ENCODE peak calls at places on chromosomes 13 and 19, in four cellular contexts. U is left lung, V is cardiac fibroblast, B is right lobe of liver. G is an unnamed sample.

GRCh38 chr19:29084266-29084665 is 128.7 kb downstream of the UQCRFS1 start:
- DNase-seq in V (peak; percentile 10), U (no peak), B (no peak), G (no peak)

GRCh38 chr13:63699948-63700347 is 2284.3 kb upstream of the PCDH20 start:
- DNase-seq in B (no peak), U (no peak), V (no peak), G (no peak)

GRCh38 chr19:55526216-55527196 is 10.4 kb downstream of the SBK2 start:
- DNase-seq in U (no peak), V (peak; percentile 70), B (peak; percentile 80), G (peak; percentile 68)

GRCh38 chr19:49391581-49392399 is 3.7 kb downstream of the KASH5 start:
- DNase-seq in V (peak; percentile 73), U (peak; percentile 90), B (peak; percentile 79), G (peak; percentile 82)

GRCh38 chr13:73480784-73481183 is 422.0 kb downstream of the KLF5 start:
- DNase-seq in V (no peak), B (no peak), U (no peak), G (no peak)

GRCh38 chr13:36131215-36131930 is at the start of gene DCLK1:
- DNase-seq in B (no peak), U (peak; percentile 82), V (peak; percentile 43), G (peak; percentile 81)

GRCh38 chr13:41827507-41828213 is 133.2 kb downstream of the VWA8 start:
- DNase-seq in U (no peak), V (peak; percentile 96), B (peak; percentile 18), G (no peak)

GRCh38 chr13:30907167-30907761 is 1.2 kb downstream of the MEDAG start:
- DNase-seq in V (peak; percentile 54), U (no peak), B (no peak), G (no peak)

GRCh38 chr19:11767633-11768133 is 883 bp downstream of the ZNF441 start:
- DNase-seq in V (peak; percentile 46), U (peak; percentile 85), B (peak; percentile 80), G (peak; percentile 31)

GRCh38 chr19:44611812-44612295 is 1.5 kb upstream of the IGSF23 start:
- DNase-seq in B (no peak), U (no peak), V (no peak), G (no peak)

GRCh38 chr19:38666662-38667448 is 19.4 kb downstream of the ACTN4 start:
- DNase-seq in U (no peak), V (peak; percentile 88), B (no peak), G (peak; percentile 66)

GRCh38 chr19:13766095-13766481 is 1.8 kb downstream of the MRI1 start:
- DNase-seq in V (no peak), B (no peak), U (no peak), G (no peak)

GRCh38 chr19:11444059-11444458 is 8.6 kb downstream of the PRKCSH start:
- DNase-seq in B (no peak), U (no peak), V (no peak), G (no peak)

GRCh38 chr13:73952683-73953082 is 181.5 kb downstream of the KLF12 start:
- DNase-seq in U (no peak), V (no peak), B (no peak), G (no peak)

GRCh38 chr13:33153421-33154381 is 131.9 kb downstream of the STARD13 start:
- DNase-seq in U (peak; percentile 71), V (peak; percentile 88), B (no peak), G (peak; percentile 61)

GRCh38 chr19:4059931-4060620 is 6.6 kb downstream of the ZBTB7A start:
- DNase-seq in B (peak; percentile 62), V (peak; percentile 74), U (peak; percentile 89), G (peak; percentile 85)

GRCh38 chr13:65416784-65417183 is 1813.4 kb downstream of the PCDH9 start:
- DNase-seq in B (no peak), V (no peak), U (no peak), G (no peak)

GRCh38 chr19:19647037-19647835 is 3.8 kb upstream of the GMIP start:
- DNase-seq in B (no peak), U (peak; percentile 77), V (no peak), G (no peak)

GRCh38 chr19:19642506-19643157 is 825 bp downstream of the GMIP start:
- DNase-seq in V (peak; percentile 9), B (no peak), U (no peak), G (peak; percentile 25)

GRCh38 chr19:19643158-19644053 is at the start of gene GMIP:
- DNase-seq in V (peak; percentile 47), U (peak; percentile 96), B (peak; percentile 86), G (peak; percentile 81)

GRCh38 chr19:19645233-19645870 is 1.9 kb upstream of the GMIP start:
- DNase-seq in U (peak; percentile 61), B (no peak), V (no peak), G (no peak)

DNA sequence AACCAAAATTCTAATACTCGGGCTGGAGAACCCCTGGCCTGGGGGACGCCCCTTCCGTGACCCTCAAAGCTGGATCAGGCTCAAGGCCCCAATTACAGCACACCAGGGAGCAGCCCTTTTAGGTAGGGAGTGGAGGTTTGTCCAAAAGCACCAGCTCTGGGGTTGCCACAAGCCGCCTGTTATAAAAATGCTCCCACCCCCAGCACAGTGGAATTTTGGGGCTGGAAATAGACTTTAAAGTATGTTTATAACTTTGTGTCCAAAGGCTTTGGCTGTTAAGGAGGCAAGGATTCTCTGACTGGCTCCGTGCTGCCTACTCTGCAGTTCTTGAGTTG is 564 bp upstream of the GMIP start:
- DNase-seq in V (no peak), B (no peak), U (no peak), G (no peak)
- TF ChIP-seq CTCF in V (no peak), B (no peak), U (peak; percentile 81), G (no peak)

GRCh38 chr19:35251456-35251855 is 2.7 kb downstream of the LSR start:
- DNase-seq in B (no peak), U (no peak), V (no peak), G (no peak)

GRCh38 chr19:35247526-35248309 is 1.1 kb upstream of the LSR start:
- DNase-seq in U (peak; percentile 90), V (no peak), B (peak; percentile 85), G (peak; percentile 47)

GRCh38 chr19:35249848-35250711 is 1.3 kb downstream of the LSR start:
- DNase-seq in B (no peak), V (no peak), U (peak; percentile 69), G (no peak)

GRCh38 chr19:35248310-35249145 is at the start of gene LSR:
- DNase-seq in B (peak; percentile 91), V (no peak), U (peak; percentile 91), G (peak; percentile 53)

GRCh38 chr19:35249146-35249847 is 495 bp downstream of the LSR start:
- DNase-seq in U (peak; percentile 47), V (no peak), B (no peak), G (no peak)
- H3K4me3 ChIP-seq in U (peak overlapping the region; percentile 45), V (peak overlapping the region; percentile 13), B (peak overlapping the region; percentile 70), G (peak overlapping the region; percentile 34)

DNA sequence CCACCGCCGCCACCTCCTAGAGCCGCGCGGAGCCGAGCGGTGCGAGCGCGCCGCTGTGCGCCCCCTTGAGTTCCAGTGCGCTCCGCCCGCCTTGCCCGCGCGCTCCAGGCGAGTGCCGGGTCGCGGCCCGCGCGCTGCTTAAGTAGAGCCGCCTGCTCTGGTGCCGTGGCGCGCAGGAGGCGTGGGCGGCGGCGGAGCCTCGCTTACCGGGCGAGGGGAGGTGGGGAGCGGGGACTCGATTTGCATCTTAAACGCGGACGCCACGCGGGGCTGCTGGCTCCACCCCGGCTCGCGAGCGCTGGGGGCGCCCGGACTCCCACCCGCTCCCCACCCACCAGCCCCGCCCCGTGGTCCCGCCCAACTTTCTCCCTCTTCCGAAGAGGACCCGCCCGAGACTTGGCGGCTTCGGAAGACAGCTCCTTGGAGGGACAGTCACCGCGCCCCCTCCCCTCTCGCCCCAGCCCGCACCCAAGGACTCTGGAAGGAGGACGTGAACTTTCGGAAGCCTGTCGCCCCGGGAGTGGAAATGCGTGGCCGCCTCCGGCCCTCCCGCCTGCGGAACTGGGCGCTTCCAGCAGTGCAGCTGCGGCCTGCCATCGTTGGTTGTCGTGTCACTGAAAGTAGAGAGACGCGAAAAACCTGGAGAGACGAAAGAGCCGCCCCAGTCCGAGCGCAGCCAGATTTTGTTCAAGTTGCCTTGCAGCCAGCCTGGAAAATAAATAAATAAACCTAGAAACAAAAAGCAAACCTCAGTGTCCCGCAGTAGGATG is at the start of gene KCTD12:
- DNase-seq in B (peak; percentile 85), V (peak; percentile 84), U (peak; percentile 98), G (peak; percentile 92)
- TF ChIP-seq CTCF in B (peak; percentile 15), V (peak; percentile 8), U (no peak), G (peak; percentile 61)

GRCh38 chr19:53786744-53787143 is 37.4 kb downstream of the NLRP12 start:
- DNase-seq in B (no peak), U (no peak), V (no peak), G (no peak)
- H3K4me3 ChIP-seq in B (no peak overlapping the region), U (no peak overlapping the region), V (no peak overlapping the region), G (no peak overlapping the region)

GRCh38 chr19:58010507-58010906 is 7.9 kb upstream of the ZNF606 start:
- DNase-seq in U (peak; percentile 74), V (no peak), B (no peak), G (no peak)

GRCh38 chr19:58009666-58010301 is 7.2 kb upstream of the ZNF606 start:
- DNase-seq in B (peak; percentile 57), V (peak; percentile 85), U (peak; percentile 94), G (peak; percentile 89)

GRCh38 chr19:58009301-58009665 is 6.7 kb upstream of the ZNF606 start:
- DNase-seq in B (no peak), U (no peak), V (no peak), G (no peak)

GRCh38 chr19:58003153-58003828 is 671 bp upstream of the ZNF606 start:
- DNase-seq in B (no peak), V (peak; percentile 9), U (no peak), G (no peak)

GRCh38 chr19:58007285-58007684 is 4.7 kb upstream of the ZNF606 start:
- DNase-seq in B (no peak), U (no peak), V (no peak), G (no peak)
- TF ChIP-seq CTCF in B (no peak), U (no peak), V (peak; percentile 8), G (no peak)

DNA sequence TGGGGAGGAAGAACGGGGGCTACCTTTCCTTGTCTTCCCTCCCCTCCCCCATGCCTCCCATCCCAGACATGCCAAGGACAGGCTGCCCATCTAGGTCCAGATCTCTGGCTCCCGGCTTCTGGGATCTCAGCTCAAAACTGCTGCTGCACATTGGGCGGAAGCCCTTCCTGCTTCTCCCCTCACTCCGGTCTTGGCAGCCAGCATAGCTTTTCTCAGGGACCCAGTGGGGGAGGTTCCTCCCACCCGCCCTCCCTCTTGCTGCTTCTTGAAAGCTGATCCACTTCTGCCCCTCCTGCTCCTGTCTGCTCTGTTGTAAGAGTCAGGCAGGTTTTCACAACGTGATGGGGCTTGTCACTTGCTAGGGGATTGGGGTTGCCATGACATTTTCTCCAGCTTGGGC is 21.7 kb upstream of the RNF17 start:
- DNase-seq in V (no peak), U (no peak), B (peak; percentile 24), G (no peak)
- H3K4me3 ChIP-seq in V (no peak overlapping the region), U (no peak overlapping the region), B (no peak overlapping the region), G (no peak overlapping the region)

DNA sequence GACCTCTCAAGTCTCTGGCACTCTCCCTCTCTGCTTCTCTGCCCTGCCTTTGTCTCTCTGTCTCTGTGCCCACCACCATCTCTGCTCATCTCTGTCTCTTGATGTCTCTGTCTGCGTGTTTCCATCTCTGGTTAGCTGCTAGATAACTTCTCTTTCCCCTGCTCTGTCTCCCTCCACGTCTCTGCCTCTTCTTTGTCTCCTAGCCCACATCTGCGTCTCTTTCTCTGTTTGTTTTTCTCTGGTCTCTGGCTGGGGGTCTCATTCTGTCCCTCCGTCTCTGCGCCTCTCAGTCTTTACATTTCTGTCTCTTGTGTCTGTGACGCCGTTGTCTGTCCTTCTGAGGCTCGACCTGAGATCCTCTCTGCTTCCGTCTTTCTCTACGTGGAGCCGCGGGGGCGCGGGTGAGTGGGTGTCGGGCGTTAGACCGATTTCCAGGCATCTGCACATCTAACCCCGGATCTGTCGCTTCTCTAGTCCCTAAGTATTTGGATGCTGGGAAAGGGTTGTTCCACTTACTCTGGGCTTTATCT is 386 bp downstream of the GIPR start:
- DNase-seq in V (no peak), B (no peak), U (peak; percentile 82), G (no peak)
- TF ChIP-seq CTCF in V (no peak), B (no peak), U (no peak), G (no peak)